ENCODE peak calls at places on chromosomes 11 and 22, in four cellular contexts. One of them, this sample, is unnamed.

GRCh38 chr22:48483764-48484528 is 1343.7 kb downstream of the BRD1 start:
- DNase-seq in HCT116: no peak
- DNase-seq in transverse colon: no peak
- DNase-seq in PC-9: no peak
- DNase-seq in this sample: no peak

GRCh38 chr22:45131749-45132148 is 32.0 kb upstream of the NUP50 start:
- DNase-seq in HCT116: no peak
- DNase-seq in transverse colon: peak; percentile 24
- DNase-seq in PC-9: no peak
- DNase-seq in this sample: no peak

GRCh38 chr22:48705159-48705916 is 1122.3 kb downstream of the BRD1 start:
- DNase-seq in HCT116: no peak
- DNase-seq in transverse colon: no peak
- DNase-seq in PC-9: no peak
- DNase-seq in this sample: no peak

GRCh38 chr11:64767344-64768299 is 7.8 kb upstream of the PYGM start:
- DNase-seq in HCT116: peak; percentile 45
- DNase-seq in transverse colon: peak; percentile 77
- DNase-seq in PC-9: peak; percentile 52
- DNase-seq in this sample: peak; percentile 81

GRCh38 chr11:44628730-44629361 is 63.4 kb downstream of the CD82 start:
- DNase-seq in HCT116: no peak
- DNase-seq in transverse colon: peak; percentile 5
- DNase-seq in PC-9: no peak
- DNase-seq in this sample: no peak

GRCh38 chr11:95375881-95376280 is 144.9 kb upstream of the SESN3 start:
- DNase-seq in HCT116: no peak
- DNase-seq in transverse colon: no peak
- DNase-seq in PC-9: no peak
- DNase-seq in this sample: no peak

GRCh38 chr11:64810271-64810890 is at the start of gene MEN1:
- DNase-seq in HCT116: peak; percentile 90
- DNase-seq in transverse colon: peak; percentile 96
- DNase-seq in PC-9: peak; percentile 98
- DNase-seq in this sample: peak; percentile 98

GRCh38 chr11:13205446-13205845 is 72.1 kb upstream of the BMAL1 start:
- DNase-seq in HCT116: no peak
- DNase-seq in transverse colon: no peak
- DNase-seq in PC-9: no peak
- DNase-seq in this sample: no peak

GRCh38 chr22:47626428-47627390 is 864.3 kb downstream of the TBC1D22A start:
- DNase-seq in HCT116: peak; percentile 6
- DNase-seq in transverse colon: no peak
- DNase-seq in PC-9: no peak
- DNase-seq in this sample: no peak

GRCh38 chr11:96200243-96200642 is 142.8 kb downstream of the MAML2 start:
- DNase-seq in HCT116: no peak
- DNase-seq in transverse colon: no peak
- DNase-seq in PC-9: no peak
- DNase-seq in this sample: peak; percentile 90

GRCh38 chr22:17131686-17132085 is 10.5 kb upstream of the TMEM121B start:
- DNase-seq in HCT116: no peak
- DNase-seq in transverse colon: no peak
- DNase-seq in PC-9: no peak
- DNase-seq in this sample: peak; percentile 69

GRCh38 chr22:24089951-24090350 is 78.8 kb downstream of the CABIN1 start:
- DNase-seq in HCT116: no peak
- DNase-seq in transverse colon: no peak
- DNase-seq in PC-9: no peak
- DNase-seq in this sample: no peak

GRCh38 chr22:45580703-45581381 is 78.2 kb downstream of the FBLN1 start:
- DNase-seq in HCT116: no peak
- DNase-seq in transverse colon: no peak
- DNase-seq in PC-9: no peak
- DNase-seq in this sample: peak; percentile 47

GRCh38 chr11:122076721-122077120 is 39.3 kb downstream of the BLID start:
- DNase-seq in HCT116: no peak
- DNase-seq in transverse colon: no peak
- DNase-seq in PC-9: no peak
- DNase-seq in this sample: no peak

DNA sequence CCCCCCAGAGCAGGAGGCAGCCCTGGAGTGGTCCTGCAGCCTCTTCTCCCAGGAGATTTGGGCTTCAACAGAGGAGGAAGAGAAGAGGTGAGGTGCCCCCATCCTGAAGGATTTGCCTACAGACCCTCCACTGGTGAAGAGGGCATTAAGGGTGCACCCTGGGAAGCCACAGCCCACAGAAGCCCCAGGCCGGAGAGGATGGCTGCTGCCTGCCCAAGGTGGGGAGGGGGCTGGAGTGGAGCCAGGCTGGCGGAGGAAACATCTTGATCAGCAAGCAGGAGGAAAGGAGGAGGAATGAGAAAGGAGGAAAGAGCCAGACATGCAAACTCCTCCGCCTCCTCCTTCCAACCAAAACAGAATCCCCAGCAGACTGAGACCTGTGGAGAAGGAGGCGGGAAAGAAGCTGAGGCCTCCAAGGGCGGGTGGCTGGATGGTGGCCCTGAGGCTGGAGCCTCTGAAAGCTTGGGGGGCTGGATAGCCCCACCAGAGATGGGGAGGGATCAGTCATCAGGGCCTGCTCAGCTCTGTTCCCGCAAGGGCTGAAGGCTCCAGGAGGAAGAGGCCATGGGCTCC is 31.3 kb downstream of the ARRB1 start:
- DNase-seq in HCT116: no peak
- DNase-seq in transverse colon: no peak
- DNase-seq in PC-9: no peak
- DNase-seq in this sample: no peak
- H3K4me1 ChIP-seq in HCT116: peaks cover 20% of the 10 kb centered on the region
- H3K4me1 ChIP-seq in transverse colon: peaks cover 57% of the 10 kb centered on the region
- H3K4me1 ChIP-seq in PC-9: no peaks in the 10 kb centered on the region
- H3K4me1 ChIP-seq in this sample: peaks cover 9% of the 10 kb centered on the region

GRCh38 chr11:76607431-76607830 is 63.1 kb downstream of the LRRC32 start:
- DNase-seq in HCT116: no peak
- DNase-seq in transverse colon: no peak
- DNase-seq in PC-9: no peak
- DNase-seq in this sample: no peak

GRCh38 chr11:76610871-76611475 is 59.6 kb downstream of the LRRC32 start:
- DNase-seq in HCT116: no peak
- DNase-seq in transverse colon: no peak
- DNase-seq in PC-9: no peak
- DNase-seq in this sample: peak; percentile 71

GRCh38 chr11:76612226-76612625 is 58.3 kb downstream of the LRRC32 start:
- DNase-seq in HCT116: no peak
- DNase-seq in transverse colon: no peak
- DNase-seq in PC-9: no peak
- DNase-seq in this sample: no peak

GRCh38 chr11:76610371-76610770 is 60.2 kb downstream of the LRRC32 start:
- DNase-seq in HCT116: no peak
- DNase-seq in transverse colon: no peak
- DNase-seq in PC-9: no peak
- DNase-seq in this sample: no peak

GRCh38 chr11:76609736-76610370 is 60.7 kb downstream of the LRRC32 start:
- DNase-seq in HCT116: no peak
- DNase-seq in transverse colon: no peak
- DNase-seq in PC-9: no peak
- DNase-seq in this sample: no peak
- H3K27ac ChIP-seq in HCT116: no peak overlapping the region
- H3K27ac ChIP-seq in transverse colon: peak overlapping the region; percentile 28
- H3K27ac ChIP-seq in PC-9: no peak overlapping the region
- H3K27ac ChIP-seq in this sample: no peak overlapping the region

GRCh38 chr22:27382947-27383346 is 418.6 kb downstream of the MN1 start:
- DNase-seq in HCT116: no peak
- DNase-seq in transverse colon: no peak
- DNase-seq in PC-9: no peak
- DNase-seq in this sample: no peak
- H3K4me1 ChIP-seq in HCT116: no peaks in the 10 kb centered on the region
- H3K4me1 ChIP-seq in transverse colon: peaks cover 4% of the 10 kb centered on the region
- H3K4me1 ChIP-seq in PC-9: no peaks in the 10 kb centered on the region
- H3K4me1 ChIP-seq in this sample: peaks cover 8% of the 10 kb centered on the region

DNA sequence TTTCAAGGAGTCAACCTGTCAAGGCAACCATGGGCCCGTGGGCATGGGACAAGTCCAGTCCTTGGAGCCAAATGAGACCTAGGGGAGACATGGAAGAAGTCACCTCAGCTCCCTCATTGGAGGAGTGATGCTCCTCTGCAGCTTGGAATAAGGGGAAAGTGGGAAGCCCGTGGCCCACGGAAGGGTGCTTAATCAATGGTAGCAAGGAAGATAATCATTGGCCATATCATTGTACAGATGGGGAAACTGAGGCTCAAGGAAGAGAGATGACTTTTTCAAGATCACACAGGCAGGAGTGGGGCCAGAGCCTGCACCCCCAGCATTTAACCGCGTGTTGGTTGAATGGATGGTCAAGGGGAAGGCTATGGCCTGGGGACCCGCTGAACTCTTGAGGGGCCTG is 133.0 kb downstream of the OSBP2 start:
- DNase-seq in HCT116: no peak
- DNase-seq in transverse colon: no peak
- DNase-seq in PC-9: no peak
- DNase-seq in this sample: no peak
- H3K27ac ChIP-seq in HCT116: no peak overlapping the region
- H3K27ac ChIP-seq in transverse colon: no peak overlapping the region
- H3K27ac ChIP-seq in PC-9: no peak overlapping the region
- H3K27ac ChIP-seq in this sample: no peak overlapping the region

GRCh38 chr11:14308114-14308896 is 50.7 kb downstream of the RRAS2 start:
- DNase-seq in HCT116: peak; percentile 12
- DNase-seq in transverse colon: no peak
- DNase-seq in PC-9: no peak
- DNase-seq in this sample: no peak
- H3K4me1 ChIP-seq in HCT116: peaks cover 5% of the 10 kb centered on the region
- H3K4me1 ChIP-seq in transverse colon: peaks cover 30% of the 10 kb centered on the region
- H3K4me1 ChIP-seq in PC-9: no peaks in the 10 kb centered on the region
- H3K4me1 ChIP-seq in this sample: no peaks in the 10 kb centered on the region

DNA sequence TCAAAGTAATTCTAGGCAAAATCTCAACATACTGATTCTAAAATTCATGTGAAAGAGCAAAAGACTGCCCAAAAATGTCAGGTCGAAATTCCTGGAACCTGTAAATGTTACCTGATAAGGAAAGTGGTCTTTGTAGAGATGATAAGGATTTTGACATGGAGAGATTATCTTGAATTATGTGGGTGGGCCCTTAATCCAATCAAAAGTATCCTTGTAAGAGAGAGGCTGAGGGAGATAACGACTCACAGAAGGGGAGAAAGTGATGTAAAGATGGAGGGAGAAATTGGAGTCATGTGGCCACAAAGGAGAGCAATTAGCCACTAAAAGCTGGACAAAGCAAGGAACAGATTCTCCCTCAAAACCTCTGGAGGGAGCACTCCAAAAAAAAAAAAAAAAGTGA is 20.5 kb downstream of the RRM1 start:
- DNase-seq in HCT116: no peak
- DNase-seq in transverse colon: no peak
- DNase-seq in PC-9: no peak
- DNase-seq in this sample: no peak
- H3K27ac ChIP-seq in HCT116: no peak overlapping the region
- H3K27ac ChIP-seq in transverse colon: no peak overlapping the region
- H3K27ac ChIP-seq in PC-9: no peak overlapping the region
- H3K27ac ChIP-seq in this sample: no peak overlapping the region

GRCh38 chr22:50517495-50518260 is 7.7 kb downstream of the SCO2 start:
- DNase-seq in HCT116: no peak
- DNase-seq in transverse colon: no peak
- DNase-seq in PC-9: no peak
- DNase-seq in this sample: no peak

GRCh38 chr22:50516068-50516467 is 8.0 kb downstream of the NCAPH2 start:
- DNase-seq in HCT116: no peak
- DNase-seq in transverse colon: no peak
- DNase-seq in PC-9: no peak
- DNase-seq in this sample: no peak

GRCh38 chr22:50519151-50519550 is 6.2 kb downstream of the SCO2 start:
- DNase-seq in HCT116: no peak
- DNase-seq in transverse colon: no peak
- DNase-seq in PC-9: no peak
- DNase-seq in this sample: no peak

GRCh38 chr22:50518628-50519027 is 6.8 kb downstream of the SCO2 start:
- DNase-seq in HCT116: no peak
- DNase-seq in transverse colon: no peak
- DNase-seq in PC-9: no peak
- DNase-seq in this sample: no peak

GRCh38 chr22:50516891-50517290 is 8.5 kb downstream of the SCO2 start:
- DNase-seq in HCT116: no peak
- DNase-seq in transverse colon: no peak
- DNase-seq in PC-9: no peak
- DNase-seq in this sample: no peak
- H3K4me1 ChIP-seq in HCT116: no peaks in the 10 kb centered on the region
- H3K4me1 ChIP-seq in transverse colon: no peaks in the 10 kb centered on the region
- H3K4me1 ChIP-seq in PC-9: no peaks in the 10 kb centered on the region
- H3K4me1 ChIP-seq in this sample: peaks cover 8% of the 10 kb centered on the region

GRCh38 chr11:68932358-68932757 is 28.7 kb downstream of the IGHMBP2 start:
- DNase-seq in HCT116: no peak
- DNase-seq in transverse colon: no peak
- DNase-seq in PC-9: no peak
- DNase-seq in this sample: no peak
- H3K27ac ChIP-seq in HCT116: no peak overlapping the region
- H3K27ac ChIP-seq in transverse colon: no peak overlapping the region
- H3K27ac ChIP-seq in PC-9: no peak overlapping the region
- H3K27ac ChIP-seq in this sample: no peak overlapping the region

GRCh38 chr11:67465190-67465522 is 3.9 kb downstream of the TMEM134 start:
- DNase-seq in HCT116: no peak
- DNase-seq in transverse colon: no peak
- DNase-seq in PC-9: peak; percentile 22
- DNase-seq in this sample: peak; percentile 96
- H3K4me1 ChIP-seq in HCT116: peaks cover 59% of the 10 kb centered on the region
- H3K4me1 ChIP-seq in transverse colon: peaks cover 36% of the 10 kb centered on the region
- H3K4me1 ChIP-seq in PC-9: peaks cover 45% of the 10 kb centered on the region
- H3K4me1 ChIP-seq in this sample: peaks cover 18% of the 10 kb centered on the region

GRCh38 chr22:46589871-46590271 is 30.3 kb upstream of the GRAMD4 start:
- DNase-seq in HCT116: no peak
- DNase-seq in transverse colon: no peak
- DNase-seq in PC-9: no peak
- DNase-seq in this sample: no peak

GRCh38 chr22:46592390-46592872 is 27.8 kb upstream of the GRAMD4 start:
- DNase-seq in HCT116: no peak
- DNase-seq in transverse colon: peak; percentile 71
- DNase-seq in PC-9: no peak
- DNase-seq in this sample: no peak

GRCh38 chr22:46590334-46590733 is 29.9 kb upstream of the GRAMD4 start:
- DNase-seq in HCT116: no peak
- DNase-seq in transverse colon: no peak
- DNase-seq in PC-9: no peak
- DNase-seq in this sample: no peak

GRCh38 chr22:46593211-46593676 is 26.9 kb upstream of the GRAMD4 start:
- DNase-seq in HCT116: no peak
- DNase-seq in transverse colon: peak; percentile 55
- DNase-seq in PC-9: no peak
- DNase-seq in this sample: no peak

DNA sequence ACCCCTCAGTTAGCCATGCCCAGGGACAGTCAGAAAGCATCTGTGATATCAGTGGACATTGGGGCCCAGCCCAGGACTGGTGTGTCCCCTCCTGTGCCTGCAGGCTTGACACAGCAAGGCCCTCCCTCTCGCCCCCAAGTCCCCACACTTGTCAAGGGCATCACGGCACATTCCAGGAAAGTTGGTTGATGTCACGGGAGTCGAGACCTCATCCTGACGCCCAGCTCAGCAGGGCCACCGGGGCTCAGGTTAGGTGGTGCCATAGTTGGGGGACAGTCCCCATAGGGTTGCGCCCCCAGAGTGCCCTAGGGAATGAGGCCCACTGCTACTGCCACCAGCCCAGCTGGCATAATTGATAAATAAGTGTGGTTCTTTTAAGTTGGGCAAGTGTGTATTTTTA is 28.3 kb upstream of the GRAMD4 start:
- DNase-seq in HCT116: no peak
- DNase-seq in transverse colon: no peak
- DNase-seq in PC-9: no peak
- DNase-seq in this sample: no peak
- H3K27ac ChIP-seq in HCT116: no peak overlapping the region
- H3K27ac ChIP-seq in transverse colon: peak overlapping the region; percentile 49
- H3K27ac ChIP-seq in PC-9: no peak overlapping the region
- H3K27ac ChIP-seq in this sample: no peak overlapping the region